ENCODE peak calls at places on chromosomes 5 and 9, in ten cellular contexts. K, Z, R, N, C, I, J, O, D and P are unnamed samples. For H3K4me1 and H3K9me3, the result is how much of the 10 kb centered on the place peaks cover.

GRCh38 chr9:134644715-134645606 is 3.4 kb downstream of the COL5A1 start:
- DNase-seq in Z (peak), K (peak), C (peak), N (peak), R (no peak), I (peak), J (peak), D (peak), O (no peak), P (peak)

GRCh38 chr5:14462681-14463080 is 118.9 kb upstream of the OTULINL start:
- DNase-seq in C (no peak), R (no peak), N (no peak), O (no peak), K (no peak), Z (no peak), J (no peak), I (no peak), D (no peak), P (no peak)

GRCh38 chr9:34862043-34862442 is 96.0 kb upstream of the PHF24 start:
- DNase-seq in I (no peak), R (no peak), D (no peak), Z (no peak), N (no peak), K (no peak), J (no peak), C (no peak), O (no peak), P (no peak)

GRCh38 chr9:81906656-81907055 is 21.6 kb upstream of the SPATA31D4 start:
- DNase-seq in O (no peak), D (no peak), R (no peak), K (no peak), I (no peak), Z (no peak), C (no peak), J (peak), N (peak), P (no peak)

GRCh38 chr5:149426931-149427330 is 47.8 kb upstream of the IL17B start:
- DNase-seq in D (no peak), K (peak), O (no peak), J (no peak), R (no peak), C (no peak), N (no peak), Z (no peak), I (no peak), P (no peak)

GRCh38 chr9:18071651-18072060 is 402.3 kb upstream of the ADAMTSL1 start:
- DNase-seq in J (peak), K (no peak), C (no peak), Z (no peak), I (no peak), O (no peak), N (no peak), R (no peak), D (no peak), P (no peak)

GRCh38 chr5:145829708-145830361 is 5.3 kb downstream of the PRELID2 start:
- DNase-seq in N (no peak), J (peak), K (no peak), Z (peak), D (no peak), R (no peak), I (no peak), O (no peak), C (no peak), P (no peak)

GRCh38 chr5:148255456-148255855 is 13.1 kb upstream of the SPINK13 start:
- DNase-seq in Z (no peak), I (no peak), O (no peak), J (no peak), C (no peak), K (no peak), D (no peak), N (no peak), R (no peak), P (no peak)

GRCh38 chr9:92943062-92943616 is 4.2 kb upstream of the FGD3 start:
- DNase-seq in N (no peak), J (no peak), C (peak), Z (no peak), D (no peak), I (no peak), K (no peak), R (no peak), O (no peak), P (no peak)

GRCh38 chr9:136572003-136572595 is 26.3 kb upstream of the NOTCH1 start:
- DNase-seq in R (no peak), Z (no peak), K (peak), O (no peak), D (no peak), J (peak), N (no peak), C (peak), I (no peak), P (no peak)

GRCh38 chr9:34370970-34371880 is 5.5 kb downstream of the MYORG start:
- DNase-seq in O (no peak), D (no peak), Z (no peak), I (peak), C (no peak), R (no peak), J (peak), K (no peak), N (no peak), P (no peak)

GRCh38 chr5:95446009-95446408 is 54.8 kb downstream of the FAM81B start:
- DNase-seq in N (peak), K (peak), I (no peak), O (peak), D (no peak), J (peak), R (no peak), C (no peak), Z (no peak), P (no peak)

GRCh38 chr9:126692041-126692758 is 78.5 kb downstream of the LMX1B start:
- DNase-seq in N (no peak), R (no peak), Z (no peak), I (no peak), K (no peak), C (no peak), O (no peak), J (no peak), D (no peak), P (no peak)

GRCh38 chr5:138338411-138339085 is 482 bp downstream of the FAM53C start:
- DNase-seq in J (no peak), Z (peak), I (no peak), O (no peak), C (no peak), N (no peak), D (no peak), R (no peak), K (peak), P (no peak)

GRCh38 chr5:164600166-164600715 is 1094.8 kb downstream of the MAT2B start:
- DNase-seq in N (peak), K (peak), I (no peak), O (no peak), R (no peak), C (no peak), J (peak), D (no peak), Z (no peak), P (no peak)

GRCh38 chr9:127158995-127159801 is 36.8 kb upstream of the ANGPTL2 start:
- DNase-seq in D (peak), R (no peak), Z (peak), K (peak), N (peak), O (peak), I (peak), C (no peak), J (peak), P (no peak)

GRCh38 chr5:124634820-124635323 is 111.6 kb downstream of the ZNF608 start:
- DNase-seq in Z (no peak), O (no peak), R (no peak), I (no peak), N (peak), C (no peak), D (no peak), K (peak), J (peak), P (no peak)

GRCh38 chr5:169748189-169748588 is 111.1 kb downstream of the DOCK2 start:
- DNase-seq in Z (no peak), K (no peak), J (no peak), I (no peak), N (no peak), C (no peak), O (no peak), D (no peak), R (no peak), P (no peak)

GRCh38 chr5:36297653-36298052 is 4.0 kb downstream of the RANBP3L start:
- DNase-seq in O (no peak), N (no peak), Z (no peak), I (no peak), C (no peak), R (no peak), J (no peak), D (no peak), K (no peak), P (no peak)

GRCh38 chr5:169797577-169797976 is 160.5 kb downstream of the DOCK2 start:
- DNase-seq in D (no peak), N (no peak), Z (no peak), J (no peak), I (no peak), O (no peak), R (no peak), K (no peak), C (no peak), P (no peak)

GRCh38 chr9:134056483-134057310 is 11.1 kb downstream of the BRD3 start:
- DNase-seq in K (no peak), J (no peak), I (no peak), D (peak), C (peak), Z (no peak), R (peak), O (no peak), N (no peak), P (no peak)

GRCh38 chr9:121887553-121888437 is 205.3 kb downstream of the TTLL11 start:
- DNase-seq in C (no peak), I (no peak), N (no peak), Z (no peak), J (no peak), K (peak), R (no peak), D (no peak), O (no peak), P (no peak)

GRCh38 chr5:51383494-51384081 is 340 bp downstream of the ISL1 start:
- DNase-seq in K (peak), R (no peak), I (no peak), J (no peak), O (no peak), N (no peak), C (no peak), D (no peak), Z (no peak), P (no peak)

GRCh38 chr5:73822989-73823339 is 197.0 kb downstream of the ARHGEF28 start:
- DNase-seq in O (no peak), K (no peak), I (no peak), C (no peak), D (no peak), N (peak), R (no peak), Z (no peak), J (peak), P (no peak)

GRCh38 chr5:175861337-175862130 is 9.8 kb upstream of the CPLX2 start:
- DNase-seq in O (peak), N (no peak), K (no peak), Z (no peak), J (no peak), R (no peak), C (no peak), D (no peak), I (no peak), P (no peak)

GRCh38 chr9:98912450-98912849 is 31.3 kb upstream of the COL15A1 start:
- DNase-seq in I (no peak), K (no peak), Z (no peak), N (no peak), R (no peak), O (no peak), J (no peak), D (no peak), C (no peak), P (no peak)

GRCh38 chr9:126621919-126622735 is 8.4 kb downstream of the LMX1B start:
- DNase-seq in Z (no peak), K (no peak), J (no peak), C (no peak), O (no peak), I (no peak), N (no peak), D (no peak), R (no peak), P (no peak)

GRCh38 chr5:84436866-84437265 is 52.2 kb upstream of the EDIL3 start:
- DNase-seq in K (peak), I (no peak), J (peak), C (no peak), R (no peak), O (no peak), D (no peak), N (no peak), Z (no peak), P (no peak)

GRCh38 chr5:40045429-40045828 is 620.6 kb upstream of the DAB2 start:
- DNase-seq in I (no peak), O (no peak), N (no peak), R (no peak), J (no peak), C (no peak), K (no peak), Z (no peak), D (no peak), P (no peak)

GRCh38 chr5:21391506-21391905 is 1403.5 kb upstream of the CDH18 start:
- DNase-seq in N (no peak), O (no peak), I (no peak), R (no peak), Z (no peak), C (no peak), D (no peak), K (no peak), J (no peak), P (no peak)

GRCh38 chr5:130104895-130105684 is 200.8 kb downstream of the CHSY3 start:
- DNase-seq in R (no peak), K (no peak), D (no peak), C (no peak), I (no peak), J (no peak), N (no peak), Z (no peak), O (no peak), P (no peak)

GRCh38 chr5:43556857-43557593 is at the start of gene PAIP1:
- DNase-seq in K (peak), C (peak), I (peak), O (peak), Z (peak), R (peak), J (peak), N (peak), D (peak), P (peak)

GRCh38 chr5:180469586-180469865 is 24.7 kb upstream of the CNOT6 start:
- DNase-seq in O (no peak), C (no peak), Z (no peak), K (no peak), D (peak), J (no peak), R (no peak), N (no peak), I (no peak), P (no peak)

GRCh38 chr5:180467028-180467427 is 27.2 kb upstream of the CNOT6 start:
- DNase-seq in J (peak), N (peak), D (no peak), O (no peak), Z (peak), I (no peak), K (no peak), R (no peak), C (peak), P (no peak)

GRCh38 chr5:180468732-180469585 is 25.2 kb upstream of the CNOT6 start:
- DNase-seq in N (no peak), I (no peak), K (no peak), C (no peak), O (no peak), R (no peak), J (no peak), Z (no peak), D (peak), P (no peak)

GRCh38 chr5:180467576-180467975 is 26.6 kb upstream of the CNOT6 start:
- DNase-seq in J (no peak), C (no peak), I (no peak), D (peak), Z (no peak), O (no peak), N (no peak), K (no peak), R (no peak), P (no peak)

DNA sequence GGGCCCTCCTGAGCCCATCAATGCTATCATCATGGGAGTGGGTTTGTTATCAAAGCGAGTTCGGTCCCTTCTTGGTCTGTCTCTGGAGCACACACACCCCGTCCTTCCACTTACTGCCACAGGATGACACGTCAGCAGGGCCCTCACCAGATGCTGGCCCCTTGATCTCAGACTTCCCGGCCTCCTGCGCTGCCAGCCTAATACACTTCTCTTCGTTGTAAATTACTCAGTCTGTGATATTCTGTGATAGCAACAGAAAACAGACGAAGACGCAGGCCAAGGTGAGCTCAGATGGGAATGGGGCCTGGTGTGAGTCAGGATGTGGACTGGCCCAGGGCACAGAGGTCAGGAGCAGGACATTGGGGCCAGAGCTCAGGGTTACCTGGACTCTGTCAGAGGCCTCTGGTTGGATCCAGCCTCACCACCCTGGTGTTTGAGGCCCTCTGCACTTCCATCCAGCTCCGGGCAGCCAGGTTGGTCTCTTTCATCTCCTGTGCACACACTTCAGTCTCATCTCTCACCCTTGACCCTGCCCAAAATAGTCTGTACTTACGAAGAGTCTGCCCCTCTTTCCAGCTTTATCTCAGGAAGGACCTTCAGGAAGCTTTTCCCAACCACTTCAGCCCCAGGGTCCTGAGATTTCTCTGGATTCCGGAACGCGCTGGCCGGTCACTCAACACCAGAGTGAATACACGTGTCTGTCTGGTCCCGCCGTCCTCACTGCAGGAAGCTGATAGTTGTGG is 26.0 kb upstream of the CNOT6 start:
- DNase-seq in R (no peak), J (no peak), C (no peak), N (no peak), Z (no peak), K (no peak), I (no peak), D (peak), O (no peak), P (no peak)
- H3K4me1 ChIP-seq in R (under half), J (under half), C (under half), N (under half), Z (under half), K (under half), I (under half), D (under half), O (under half), P (under half)

DNA sequence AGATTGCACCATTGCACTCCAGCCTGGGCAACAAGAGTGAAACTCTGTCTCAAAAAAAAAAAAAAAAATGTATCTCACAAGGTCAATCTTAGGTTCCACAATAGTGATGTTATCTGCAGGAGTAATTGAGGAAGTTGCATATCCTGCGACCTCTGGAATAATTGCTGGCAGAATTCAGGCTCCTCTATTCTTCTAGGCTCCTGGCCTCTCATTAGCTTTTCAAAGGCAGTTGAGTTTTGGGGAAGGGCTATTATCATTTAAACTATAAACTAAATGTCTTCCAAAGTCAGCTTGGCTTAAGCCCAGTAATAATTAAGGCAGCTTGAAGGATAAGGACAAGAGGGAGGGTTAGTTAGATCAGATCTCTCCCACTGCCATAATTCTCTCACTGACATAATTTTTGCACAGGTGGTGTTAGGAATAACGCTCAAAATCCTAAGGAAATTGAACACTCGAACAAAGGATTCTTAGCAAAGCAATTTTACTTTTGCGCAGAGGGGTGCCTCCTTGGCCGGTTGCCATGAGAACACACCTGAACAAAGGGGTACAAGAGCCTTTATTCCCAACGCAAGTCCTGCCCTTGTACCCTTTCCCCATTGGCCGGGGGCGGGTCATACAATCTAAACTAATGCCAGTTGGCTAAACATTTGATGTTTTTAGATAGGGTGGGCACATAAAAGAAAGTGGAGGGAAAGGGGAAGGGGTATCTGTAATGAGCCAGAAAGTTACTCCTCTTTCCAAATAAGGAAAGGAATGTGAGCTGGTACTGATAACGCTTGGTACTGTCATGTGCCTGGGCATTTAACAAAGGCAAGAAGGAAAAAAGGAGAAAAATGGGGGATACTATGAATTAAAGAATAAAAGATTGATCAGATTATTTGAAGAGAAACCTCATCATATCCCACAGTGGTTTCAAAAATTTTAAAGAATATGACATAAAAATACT is 106.4 kb upstream of the CCNG1 start:
- DNase-seq in C (no peak), O (no peak), N (no peak), I (no peak), K (no peak), R (no peak), D (no peak), J (no peak), Z (no peak), P (no peak)
- H3K9me3 ChIP-seq in C (under half), O (under half), N (under half), I (under half), K (under half), R (under half), D (under half), J (under half), Z (under half), P (under half)

GRCh38 chr5:158287643-158288228 is 428.8 kb upstream of the CLINT1 start:
- DNase-seq in I (peak), O (no peak), K (peak), D (no peak), J (peak), Z (peak), R (no peak), C (no peak), N (peak), P (no peak)
- H3K4me1 ChIP-seq in I (under half), O (under half), K (under half), D (under half), J (under half), Z (under half), R (under half), C (under half), N (under half), P (under half)

GRCh38 chr5:1244976-1245375 is 19.8 kb downstream of the SLC6A18 start:
- DNase-seq in R (no peak), N (no peak), Z (peak), D (no peak), J (no peak), O (no peak), K (no peak), C (no peak), I (no peak), P (no peak)
- H3K9me3 ChIP-seq in R (under half), N (under half), Z (under half), D (under half), J (under half), O (under half), K (under half), C (under half), I (under half), P (under half)

DNA sequence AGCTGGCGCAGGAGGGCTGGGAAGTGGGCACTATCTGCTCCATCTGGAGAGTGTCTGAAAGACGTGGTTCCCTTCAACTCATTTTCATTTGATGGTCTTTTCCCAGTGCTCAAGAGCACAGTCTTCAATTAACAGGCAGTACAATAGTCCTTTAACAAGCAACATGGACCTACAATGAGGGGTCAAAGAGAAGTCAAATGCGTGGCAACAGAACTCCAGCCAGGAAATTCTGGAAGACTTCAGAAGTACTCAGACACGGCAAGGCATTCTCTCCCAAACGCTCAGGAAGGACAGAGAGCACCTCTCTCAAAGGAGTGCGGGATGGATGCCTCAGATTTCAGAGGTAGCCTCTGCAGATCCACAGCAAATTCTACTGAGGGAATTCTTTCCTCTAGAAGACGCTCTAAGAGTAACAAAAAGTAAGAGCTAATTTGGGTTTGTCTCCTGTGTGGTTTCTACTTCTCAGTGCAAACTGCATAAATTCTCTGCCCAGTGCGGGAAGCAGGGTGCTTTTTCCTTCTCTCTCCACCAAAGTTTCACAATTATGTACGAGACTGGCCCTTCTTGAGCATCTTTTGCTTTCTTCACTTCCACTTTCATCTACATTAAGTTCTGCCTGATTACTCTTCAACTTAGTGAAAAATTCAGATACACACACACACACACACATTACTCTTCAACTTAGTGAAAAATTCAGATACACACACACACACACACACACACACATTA is 56.4 kb downstream of the LHFPL2 start:
- DNase-seq in K (no peak), R (no peak), O (no peak), Z (no peak), D (no peak), N (no peak), I (no peak), C (no peak), J (no peak), P (no peak)
- H3K4me1 ChIP-seq in K (under half), R (under half), O (half or more), Z (under half), D (half or more), N (under half), I (under half), C (half or more), J (under half), P (under half)